ENCODE peak calls at places on chromosomes 6 and 20, in eight cellular contexts. R is cerebellar cortex; X is IMR-90; W is DMS153; M is stimulated activated CD4-positive, alpha-beta T cell treated with anti-CD3 and anti-CD28 coated beads, Interleukin-4, amount 100 ng/mL, for 4 hours; Y is MM.1S; T is tibial nerve; E is renal cortical epithelial cell. V is an unnamed sample.

GRCh38 chr20:22005535-22005934 is 300.1 kb downstream of the PAX1 start:
- DNase-seq in Y (no peak), T (no peak), X (no peak), E (no peak), M (no peak), R (no peak), W (no peak), V (no peak)

GRCh38 chr20:49210101-49210749 is 9.0 kb upstream of the DDX27 start:
- DNase-seq in T (no peak), R (no peak), M (no peak), X (no peak), E (no peak), W (no peak), Y (no peak), V (no peak)

GRCh38 chr6:52399511-52400315 is 20.4 kb upstream of the EFHC1 start:
- DNase-seq in X (peak), W (no peak), E (peak), Y (peak), T (no peak), M (no peak), R (peak), V (peak)

GRCh38 chr6:134421496-134421895 is 103.6 kb upstream of the SGK1 start:
- DNase-seq in R (no peak), E (no peak), W (no peak), M (no peak), X (peak), T (no peak), Y (no peak), V (no peak)

GRCh38 chr6:15608406-15608805 is 54.4 kb downstream of the DTNBP1 start:
- DNase-seq in W (no peak), Y (no peak), R (no peak), X (peak), E (peak), T (no peak), M (no peak), V (no peak)

GRCh38 chr20:47360207-47360488 is 3.6 kb upstream of the ZMYND8 start:
- DNase-seq in T (no peak), R (no peak), M (no peak), W (peak), X (peak), E (peak), Y (no peak), V (peak)

GRCh38 chr6:72040106-72040505 is 153.8 kb downstream of the RIMS1 start:
- DNase-seq in X (peak), Y (no peak), W (peak), E (peak), R (peak), M (no peak), T (no peak), V (no peak)

GRCh38 chr6:80433010-80433665 is 326.7 kb downstream of the BCKDHB start:
- DNase-seq in M (no peak), W (no peak), E (no peak), T (no peak), X (no peak), Y (no peak), R (no peak), V (no peak)

GRCh38 chr6:128111096-128111495 is 210.2 kb upstream of the THEMIS start:
- DNase-seq in X (peak), M (no peak), W (no peak), T (no peak), E (no peak), R (no peak), Y (no peak), V (no peak)

GRCh38 chr20:33007376-33008335 is at the start of gene BPIFB2:
- DNase-seq in M (no peak), X (no peak), W (no peak), R (no peak), Y (no peak), T (no peak), E (no peak), V (no peak)

V was measured in transverse colon.